ENCODE peak calls at places on chromosome 22, in six cellular contexts. One of them, this sample, is unnamed.
A peak's percentile ranks its signal among the peaks of the same experiment; 100 is the strongest.

GRCh38 chr22:40247976-40248375 is 70.3 kb downstream of the TNRC6B start:
- DNase-seq in heart left ventricle: no peak
- DNase-seq in Caco-2: no peak
- DNase-seq in iPS DF 6.9: no peak
- DNase-seq in K562: no peak
- DNase-seq in upper lobe of right lung: no peak
- DNase-seq in this sample: no peak

GRCh38 chr22:35749808-35750207 is 32.1 kb downstream of the APOL5 start:
- DNase-seq in heart left ventricle: no peak
- DNase-seq in Caco-2: no peak
- DNase-seq in iPS DF 6.9: no peak
- DNase-seq in K562: no peak
- DNase-seq in upper lobe of right lung: no peak
- DNase-seq in this sample: peak; percentile 69

GRCh38 chr22:19579880-19580279 is 55.7 kb upstream of the CLDN5 start:
- DNase-seq in heart left ventricle: peak; percentile 63
- DNase-seq in Caco-2: no peak
- DNase-seq in iPS DF 6.9: no peak
- DNase-seq in K562: peak; percentile 66
- DNase-seq in upper lobe of right lung: no peak
- DNase-seq in this sample: no peak

GRCh38 chr22:39917091-39917703 is 16.3 kb downstream of the GRAP2 start:
- DNase-seq in heart left ventricle: no peak
- DNase-seq in Caco-2: no peak
- DNase-seq in iPS DF 6.9: no peak
- DNase-seq in K562: no peak
- DNase-seq in upper lobe of right lung: no peak
- DNase-seq in this sample: no peak

GRCh38 chr22:25027552-25027951 is 75.0 kb downstream of the KIAA1671 start:
- DNase-seq in heart left ventricle: no peak
- DNase-seq in Caco-2: no peak
- DNase-seq in iPS DF 6.9: no peak
- DNase-seq in K562: no peak
- DNase-seq in upper lobe of right lung: no peak
- DNase-seq in this sample: no peak

GRCh38 chr22:43887391-43887790 is 4.4 kb downstream of the PNPLA5 start:
- DNase-seq in heart left ventricle: no peak
- DNase-seq in Caco-2: no peak
- DNase-seq in iPS DF 6.9: no peak
- DNase-seq in K562: no peak
- DNase-seq in upper lobe of right lung: peak; percentile 47
- DNase-seq in this sample: no peak

GRCh38 chr22:41237707-41238569 is 2.8 kb downstream of the CHADL start:
- DNase-seq in heart left ventricle: peak; percentile 75
- DNase-seq in Caco-2: peak; percentile 85
- DNase-seq in iPS DF 6.9: no peak
- DNase-seq in K562: no peak
- DNase-seq in upper lobe of right lung: peak; percentile 94
- DNase-seq in this sample: no peak

GRCh38 chr22:29214232-29214631 is 8.5 kb downstream of the EMID1 start:
- DNase-seq in heart left ventricle: no peak
- DNase-seq in Caco-2: no peak
- DNase-seq in iPS DF 6.9: no peak
- DNase-seq in K562: no peak
- DNase-seq in upper lobe of right lung: no peak
- DNase-seq in this sample: no peak

GRCh38 chr22:48866906-48867597 is 960.6 kb downstream of the BRD1 start:
- DNase-seq in heart left ventricle: no peak
- DNase-seq in Caco-2: no peak
- DNase-seq in iPS DF 6.9: no peak
- DNase-seq in K562: no peak
- DNase-seq in upper lobe of right lung: peak; percentile 62
- DNase-seq in this sample: no peak

GRCh38 chr22:19615867-19616581 is 91.8 kb upstream of the CLDN5 start:
- DNase-seq in heart left ventricle: no peak
- DNase-seq in Caco-2: no peak
- DNase-seq in iPS DF 6.9: no peak
- DNase-seq in K562: no peak
- DNase-seq in upper lobe of right lung: no peak
- DNase-seq in this sample: no peak

GRCh38 chr22:20390394-20390907 is 3.5 kb upstream of the ZNF74 start:
- DNase-seq in heart left ventricle: no peak
- DNase-seq in Caco-2: no peak
- DNase-seq in iPS DF 6.9: no peak
- DNase-seq in K562: no peak
- DNase-seq in upper lobe of right lung: no peak
- DNase-seq in this sample: no peak

GRCh38 chr22:27982630-27983180 is 63.6 kb upstream of the PITPNB start:
- DNase-seq in heart left ventricle: no peak
- DNase-seq in Caco-2: no peak
- DNase-seq in iPS DF 6.9: no peak
- DNase-seq in K562: no peak
- DNase-seq in upper lobe of right lung: no peak
- DNase-seq in this sample: no peak

GRCh38 chr22:43894122-43894521 is 2.3 kb upstream of the PNPLA5 start:
- DNase-seq in heart left ventricle: no peak
- DNase-seq in Caco-2: no peak
- DNase-seq in iPS DF 6.9: no peak
- DNase-seq in K562: no peak
- DNase-seq in upper lobe of right lung: peak; percentile 47
- DNase-seq in this sample: no peak

GRCh38 chr22:26342719-26343449 is 86.2 kb upstream of the ASPHD2 start:
- DNase-seq in heart left ventricle: no peak
- DNase-seq in Caco-2: no peak
- DNase-seq in iPS DF 6.9: no peak
- DNase-seq in K562: no peak
- DNase-seq in upper lobe of right lung: no peak
- DNase-seq in this sample: no peak

GRCh38 chr22:17638182-17638431 is 450 bp upstream of the BCL2L13 start:
- DNase-seq in heart left ventricle: no peak
- DNase-seq in Caco-2: no peak
- DNase-seq in iPS DF 6.9: no peak
- DNase-seq in K562: no peak
- DNase-seq in upper lobe of right lung: no peak
- DNase-seq in this sample: no peak

GRCh38 chr22:23458663-23459541 is 121.2 kb downstream of the IGLL1 start:
- DNase-seq in heart left ventricle: no peak
- DNase-seq in Caco-2: no peak
- DNase-seq in iPS DF 6.9: no peak
- DNase-seq in K562: no peak
- DNase-seq in upper lobe of right lung: no peak
- DNase-seq in this sample: no peak

GRCh38 chr22:35725521-35725920 is 7.8 kb downstream of the APOL5 start:
- DNase-seq in heart left ventricle: no peak
- DNase-seq in Caco-2: no peak
- DNase-seq in iPS DF 6.9: no peak
- DNase-seq in K562: no peak
- DNase-seq in upper lobe of right lung: no peak
- DNase-seq in this sample: peak; percentile 37

GRCh38 chr22:48554893-48555552 is 1272.7 kb downstream of the BRD1 start:
- DNase-seq in heart left ventricle: no peak
- DNase-seq in Caco-2: no peak
- DNase-seq in iPS DF 6.9: no peak
- DNase-seq in K562: no peak
- DNase-seq in upper lobe of right lung: no peak
- DNase-seq in this sample: no peak

GRCh38 chr22:35552186-35552842 is 11.7 kb downstream of the RASD2 start:
- DNase-seq in heart left ventricle: no peak
- DNase-seq in Caco-2: peak; percentile 59
- DNase-seq in iPS DF 6.9: no peak
- DNase-seq in K562: peak; percentile 93
- DNase-seq in upper lobe of right lung: no peak
- DNase-seq in this sample: peak; percentile 74

GRCh38 chr22:39956932-39957664 is 3.1 kb upstream of the TMA7B start:
- DNase-seq in heart left ventricle: no peak
- DNase-seq in Caco-2: no peak
- DNase-seq in iPS DF 6.9: no peak
- DNase-seq in K562: no peak
- DNase-seq in upper lobe of right lung: no peak
- DNase-seq in this sample: no peak

GRCh38 chr22:27641049-27641790 is 160.3 kb downstream of the MN1 start:
- DNase-seq in heart left ventricle: no peak
- DNase-seq in Caco-2: no peak
- DNase-seq in iPS DF 6.9: no peak
- DNase-seq in K562: no peak
- DNase-seq in upper lobe of right lung: no peak
- DNase-seq in this sample: no peak

GRCh38 chr22:39422721-39423120 is 23.1 kb downstream of the TAB1 start:
- DNase-seq in heart left ventricle: no peak
- DNase-seq in Caco-2: no peak
- DNase-seq in iPS DF 6.9: no peak
- DNase-seq in K562: peak; percentile 27
- DNase-seq in upper lobe of right lung: no peak
- DNase-seq in this sample: no peak

GRCh38 chr22:35524966-35525686 is 15.5 kb upstream of the RASD2 start:
- DNase-seq in heart left ventricle: no peak
- DNase-seq in Caco-2: no peak
- DNase-seq in iPS DF 6.9: no peak
- DNase-seq in K562: no peak
- DNase-seq in upper lobe of right lung: no peak
- DNase-seq in this sample: peak; percentile 93

GRCh38 chr22:41568811-41569210 is 8.0 kb downstream of the CSDC2 start:
- DNase-seq in heart left ventricle: no peak
- DNase-seq in Caco-2: no peak
- DNase-seq in iPS DF 6.9: no peak
- DNase-seq in K562: no peak
- DNase-seq in upper lobe of right lung: no peak
- DNase-seq in this sample: peak; percentile 72

GRCh38 chr22:25510926-25511325 is 53.5 kb upstream of the GRK3 start:
- DNase-seq in heart left ventricle: no peak
- DNase-seq in Caco-2: no peak
- DNase-seq in iPS DF 6.9: no peak
- DNase-seq in K562: no peak
- DNase-seq in upper lobe of right lung: no peak
- DNase-seq in this sample: no peak

GRCh38 chr22:44200855-44201550 is 20.3 kb downstream of the PARVG start:
- DNase-seq in heart left ventricle: no peak
- DNase-seq in Caco-2: no peak
- DNase-seq in iPS DF 6.9: no peak
- DNase-seq in K562: no peak
- DNase-seq in upper lobe of right lung: no peak
- DNase-seq in this sample: no peak

GRCh38 chr22:22397292-22397870 is 111.2 kb downstream of the ZNF280B start:
- DNase-seq in heart left ventricle: peak; percentile 56
- DNase-seq in Caco-2: peak; percentile 28
- DNase-seq in iPS DF 6.9: no peak
- DNase-seq in K562: peak; percentile 37
- DNase-seq in upper lobe of right lung: no peak
- DNase-seq in this sample: no peak

GRCh38 chr22:19717691-19718254 is 3.5 kb downstream of the SEPTIN5 start:
- DNase-seq in heart left ventricle: peak; percentile 71
- DNase-seq in Caco-2: peak; percentile 85
- DNase-seq in iPS DF 6.9: no peak
- DNase-seq in K562: no peak
- DNase-seq in upper lobe of right lung: peak; percentile 89
- DNase-seq in this sample: peak; percentile 81

GRCh38 chr22:30289980-30290313 is 642 bp upstream of the CASTOR1 start:
- DNase-seq in heart left ventricle: no peak
- DNase-seq in Caco-2: no peak
- DNase-seq in iPS DF 6.9: no peak
- DNase-seq in K562: no peak
- DNase-seq in upper lobe of right lung: no peak
- DNase-seq in this sample: no peak
- H3K36me3 ChIP-seq in heart left ventricle: peaks cover 8% of the 10 kb centered on the region
- H3K36me3 ChIP-seq in Caco-2: no peaks in the 10 kb centered on the region
- H3K36me3 ChIP-seq in iPS DF 6.9: no peaks in the 10 kb centered on the region
- H3K36me3 ChIP-seq in K562: peaks cover 16% of the 10 kb centered on the region
- H3K36me3 ChIP-seq in upper lobe of right lung: peaks cover 39% of the 10 kb centered on the region
- H3K36me3 ChIP-seq in this sample: no peaks in the 10 kb centered on the region

DNA sequence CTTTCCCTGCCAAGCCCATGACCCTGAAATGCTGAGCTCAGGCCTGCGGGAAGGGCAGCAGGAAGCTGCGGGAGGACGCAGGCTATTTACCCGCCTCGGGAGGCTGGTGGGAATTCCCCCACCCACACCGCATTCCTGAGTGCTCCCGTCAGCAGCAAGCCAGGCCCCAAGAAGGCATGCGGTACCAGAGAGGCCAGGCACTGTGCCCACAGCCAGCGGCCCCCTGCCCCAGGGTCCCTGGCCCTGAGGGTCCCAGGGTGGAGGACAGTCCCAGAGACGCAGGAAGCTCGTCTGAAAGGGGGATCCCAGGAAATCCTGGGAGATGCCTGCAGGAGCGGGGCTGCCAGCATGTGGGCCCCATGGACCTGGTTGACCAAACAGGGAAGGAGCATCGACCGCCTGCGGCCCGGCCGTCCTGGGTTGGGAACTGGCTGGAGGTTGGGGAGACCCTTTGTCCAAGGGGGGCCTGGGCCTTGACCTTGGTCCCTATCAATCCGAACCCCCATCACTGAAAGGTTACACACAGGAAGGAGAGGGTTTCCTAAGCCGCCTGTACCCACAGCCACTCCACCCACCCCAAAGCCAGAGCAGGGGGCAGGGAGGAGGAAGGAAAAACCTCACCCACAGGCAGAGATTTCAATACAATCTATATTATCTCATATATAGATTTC is 17.0 kb downstream of the MAFF start:
- DNase-seq in heart left ventricle: peak; percentile 86
- DNase-seq in Caco-2: peak; percentile 78
- DNase-seq in iPS DF 6.9: no peak
- DNase-seq in K562: no peak
- DNase-seq in upper lobe of right lung: peak; percentile 91
- DNase-seq in this sample: no peak
- H3K4me1 ChIP-seq in heart left ventricle: peaks cover 39% of the 10 kb centered on the region
- H3K4me1 ChIP-seq in Caco-2: peaks cover 23% of the 10 kb centered on the region
- H3K4me1 ChIP-seq in iPS DF 6.9: peaks cover 12% of the 10 kb centered on the region
- H3K4me1 ChIP-seq in K562: peaks cover 38% of the 10 kb centered on the region
- H3K4me1 ChIP-seq in upper lobe of right lung: peaks cover 31% of the 10 kb centered on the region
- H3K4me1 ChIP-seq in this sample: peaks cover 6% of the 10 kb centered on the region

GRCh38 chr22:42883970-42884369 is 26.9 kb upstream of the ARFGAP3 start:
- DNase-seq in heart left ventricle: no peak
- DNase-seq in Caco-2: no peak
- DNase-seq in iPS DF 6.9: no peak
- DNase-seq in K562: no peak
- DNase-seq in upper lobe of right lung: no peak
- DNase-seq in this sample: no peak

GRCh38 chr22:42887114-42887513 is 30.0 kb upstream of the ARFGAP3 start:
- DNase-seq in heart left ventricle: no peak
- DNase-seq in Caco-2: no peak
- DNase-seq in iPS DF 6.9: no peak
- DNase-seq in K562: no peak
- DNase-seq in upper lobe of right lung: no peak
- DNase-seq in this sample: no peak

GRCh38 chr22:42885446-42885845 is 28.4 kb upstream of the ARFGAP3 start:
- DNase-seq in heart left ventricle: no peak
- DNase-seq in Caco-2: no peak
- DNase-seq in iPS DF 6.9: no peak
- DNase-seq in K562: no peak
- DNase-seq in upper lobe of right lung: no peak
- DNase-seq in this sample: no peak

GRCh38 chr22:42883121-42883520 is 26.0 kb upstream of the ARFGAP3 start:
- DNase-seq in heart left ventricle: no peak
- DNase-seq in Caco-2: no peak
- DNase-seq in iPS DF 6.9: no peak
- DNase-seq in K562: no peak
- DNase-seq in upper lobe of right lung: no peak
- DNase-seq in this sample: no peak

GRCh38 chr22:42884616-42885375 is 27.7 kb upstream of the ARFGAP3 start:
- DNase-seq in heart left ventricle: no peak
- DNase-seq in Caco-2: no peak
- DNase-seq in iPS DF 6.9: no peak
- DNase-seq in K562: no peak
- DNase-seq in upper lobe of right lung: no peak
- DNase-seq in this sample: no peak
- H3K36me3 ChIP-seq in heart left ventricle: peaks cover 11% of the 10 kb centered on the region
- H3K36me3 ChIP-seq in Caco-2: peaks cover 4% of the 10 kb centered on the region
- H3K36me3 ChIP-seq in iPS DF 6.9: peaks cover 11% of the 10 kb centered on the region
- H3K36me3 ChIP-seq in K562: peaks cover 61% of the 10 kb centered on the region
- H3K36me3 ChIP-seq in upper lobe of right lung: peaks cover 78% of the 10 kb centered on the region
- H3K36me3 ChIP-seq in this sample: peaks cover 24% of the 10 kb centered on the region

GRCh38 chr22:46761017-46761416 is 1.4 kb upstream of the TBC1D22A start:
- DNase-seq in heart left ventricle: no peak
- DNase-seq in Caco-2: no peak
- DNase-seq in iPS DF 6.9: no peak
- DNase-seq in K562: no peak
- DNase-seq in upper lobe of right lung: no peak
- DNase-seq in this sample: no peak
- H3K4me1 ChIP-seq in heart left ventricle: peaks cover 45% of the 10 kb centered on the region
- H3K4me1 ChIP-seq in Caco-2: peaks cover 8% of the 10 kb centered on the region
- H3K4me1 ChIP-seq in iPS DF 6.9: no peaks in the 10 kb centered on the region
- H3K4me1 ChIP-seq in K562: peaks cover 5% of the 10 kb centered on the region
- H3K4me1 ChIP-seq in upper lobe of right lung: peaks cover 20% of the 10 kb centered on the region
- H3K4me1 ChIP-seq in this sample: no peaks in the 10 kb centered on the region

This sample was measured in BE2C.